ENCODE peak calls at places on chromosome 21, in seven cellular contexts. Q is fibroblast of mammary gland; O is CD8-positive, alpha-beta T cell; V is fibroblast of the conjunctiva; X is NAMALWA; F is CD8-positive, alpha-beta memory T cell; H is fibroblast of lung. G is an unnamed sample.

GRCh38 chr21:39911792-39912191 is 44.6 kb downstream of the PCP4 start:
- DNase-seq in Q (no peak), O (no peak), V (no peak), X (no peak), F (no peak), H (no peak), G (no peak)

GRCh38 chr21:26194811-26195251 is 24.3 kb upstream of the APP start:
- DNase-seq in Q (peak; percentile 31), O (no peak), V (peak; percentile 10), X (no peak), F (no peak), H (peak; percentile 28), G (no peak)

GRCh38 chr21:39185157-39185556 is 1.9 kb upstream of the PSMG1 start:
- DNase-seq in Q (no peak), O (no peak), V (no peak), X (no peak), F (no peak), H (no peak), G (no peak)

GRCh38 chr21:30189763-30190162 is 23.2 kb upstream of the CLDN17 start:
- DNase-seq in Q (no peak), O (no peak), V (no peak), X (no peak), F (no peak), H (no peak), G (no peak)

GRCh38 chr21:34524671-34525601 is 12.9 kb upstream of the KCNE1 start:
- DNase-seq in Q (peak; percentile 81), O (no peak), V (no peak), X (no peak), F (no peak), H (peak; percentile 76), G (no peak)

GRCh38 chr21:32475162-32475812 is 62.8 kb downstream of the EVA1C start:
- DNase-seq in Q (peak; percentile 64), O (no peak), V (peak; percentile 27), X (no peak), F (no peak), H (peak; percentile 56), G (no peak)

GRCh38 chr21:32807717-32808380 is 36.3 kb upstream of the PAXBP1 start:
- DNase-seq in Q (peak; percentile 80), O (no peak), V (peak; percentile 44), X (no peak), F (no peak), H (peak; percentile 23), G (peak; percentile 21)

GRCh38 chr21:33136898-33137502 is 67.1 kb downstream of the OLIG1 start:
- DNase-seq in Q (no peak), O (no peak), V (no peak), X (no peak), F (no peak), H (no peak), G (no peak)

GRCh38 chr21:31117046-31117916 is 79.0 kb upstream of the KRTAP19-8 start:
- DNase-seq in Q (peak; percentile 86), O (no peak), V (peak; percentile 65), X (no peak), F (no peak), H (peak; percentile 81), G (peak; percentile 31)

GRCh38 chr21:14737922-14738321 is 191.8 kb upstream of the SAMSN1 start:
- DNase-seq in Q (peak; percentile 71), O (no peak), V (peak; percentile 12), X (peak; percentile 82), F (peak; percentile 64), H (peak; percentile 19), G (peak; percentile 80)

GRCh38 chr21:45138199-45139002 is 64.0 kb downstream of the ADARB1 start:
- DNase-seq in Q (peak; percentile 73), O (peak; percentile 28), V (peak; percentile 53), X (peak; percentile 69), F (peak; percentile 76), H (peak; percentile 72), G (peak; percentile 81)

GRCh38 chr21:31346256-31346821 is 2.3 kb upstream of the TIAM1 start:
- DNase-seq in Q (no peak), O (no peak), V (no peak), X (no peak), F (no peak), H (no peak), G (no peak)

GRCh38 chr21:42153746-42154145 is 65.2 kb upstream of the ABCG1 start:
- DNase-seq in Q (no peak), O (no peak), V (no peak), X (no peak), F (no peak), H (no peak), G (no peak)

GRCh38 chr21:26964379-26964778 is 2.5 kb downstream of the ADAMTS5 start:
- DNase-seq in Q (peak; percentile 75), O (no peak), V (peak; percentile 40), X (no peak), F (no peak), H (peak; percentile 44), G (no peak)

GRCh38 chr21:38596264-38597042 is 98.2 kb upstream of the ERG start:
- DNase-seq in Q (no peak), O (no peak), V (no peak), X (no peak), F (no peak), H (no peak), G (no peak)

GRCh38 chr21:41943468-41944250 is 10.2 kb downstream of the C2CD2 start:
- DNase-seq in Q (no peak), O (no peak), V (no peak), X (no peak), F (no peak), H (no peak), G (no peak)

GRCh38 chr21:34560021-34560420 is 48.0 kb upstream of the KCNE1 start:
- DNase-seq in Q (no peak), O (no peak), V (no peak), X (no peak), F (no peak), H (no peak), G (no peak)

GRCh38 chr21:21199342-21200102 is 201.3 kb downstream of the NCAM2 start:
- DNase-seq in Q (peak; percentile 26), O (no peak), V (no peak), X (no peak), F (no peak), H (no peak), G (no peak)

G was measured in NB4.